ENCODE peak calls at places on chromosomes 16 and 17, in nine cellular contexts. T is dorsolateral prefrontal cortex; D is PC-3; N is SK-N-SH; G is NB4; Y is cardiac muscle cell; Z is fibroblast of mammary gland; B is CD4-positive, alpha-beta T cell; U is body of pancreas. Q is an unnamed sample.

GRCh38 chr17:76365256-76365903 is 11.7 kb upstream of the PRPSAP1 start:
- DNase-seq in N (no peak), Z (no peak), B (no peak), T (no peak), D (peak), U (no peak), G (no peak), Y (no peak), Q (no peak)

GRCh38 chr16:566475-567361 is at the start of gene NHLRC4:
- DNase-seq in T (no peak), Z (peak), Y (peak), U (no peak), B (peak), D (no peak), N (peak), G (peak), Q (no peak)

GRCh38 chr17:65572581-65573282 is 11.3 kb upstream of the AXIN2 start:
- DNase-seq in Z (no peak), B (no peak), N (no peak), U (no peak), D (no peak), Y (no peak), G (no peak), T (no peak), Q (no peak)

GRCh38 chr16:25868041-25868600 is 176.4 kb downstream of the HS3ST4 start:
- DNase-seq in U (no peak), D (no peak), T (peak), G (no peak), Z (no peak), N (no peak), B (no peak), Y (no peak), Q (no peak)

GRCh38 chr16:12588510-12588909 is 215.2 kb downstream of the CPPED1 start:
- DNase-seq in D (no peak), B (no peak), Z (no peak), G (no peak), N (no peak), Y (no peak), T (no peak), U (no peak), Q (no peak)

GRCh38 chr17:45246861-45247428 is 14.9 kb downstream of the SPATA32 start:
- DNase-seq in Z (no peak), B (peak), G (no peak), U (no peak), D (peak), Y (peak), T (peak), N (peak), Q (no peak)

GRCh38 chr17:76905836-76906235 is 37.6 kb downstream of the MGAT5B start:
- DNase-seq in N (no peak), Z (no peak), B (no peak), G (no peak), T (no peak), Y (no peak), U (no peak), D (no peak), Q (no peak)

GRCh38 chr16:83833921-83834320 is 26.1 kb downstream of the HSBP1 start:
- DNase-seq in D (no peak), U (no peak), B (no peak), N (no peak), G (no peak), Z (no peak), Y (no peak), T (no peak), Q (no peak)

GRCh38 chr17:28216528-28216927 is 102.5 kb upstream of the TMEM97 start:
- DNase-seq in T (no peak), Y (no peak), D (peak), N (no peak), Z (peak), U (no peak), G (peak), B (no peak), Q (peak)

GRCh38 chr16:79519448-79519847 is 81.1 kb downstream of the MAF start:
- DNase-seq in N (peak), Y (peak), G (peak), D (no peak), U (peak), T (no peak), Z (no peak), B (no peak), Q (no peak)

GRCh38 chr17:16652847-16653366 is 743 bp downstream of the ZNF624 start:
- DNase-seq in U (no peak), N (no peak), Y (no peak), Z (peak), T (no peak), D (peak), G (peak), B (no peak), Q (no peak)

GRCh38 chr16:51151951-51152663 is 1.0 kb upstream of the SALL1 start:
- DNase-seq in Z (peak), U (peak), N (peak), B (no peak), Y (peak), T (peak), D (no peak), G (no peak), Q (peak)
- TF ChIP-seq CTCF in Z (peak), U (no peak), N (no peak), B (no peak), Y (no peak), T (no peak), D (no peak), G (no peak), Q (peak)

DNA sequence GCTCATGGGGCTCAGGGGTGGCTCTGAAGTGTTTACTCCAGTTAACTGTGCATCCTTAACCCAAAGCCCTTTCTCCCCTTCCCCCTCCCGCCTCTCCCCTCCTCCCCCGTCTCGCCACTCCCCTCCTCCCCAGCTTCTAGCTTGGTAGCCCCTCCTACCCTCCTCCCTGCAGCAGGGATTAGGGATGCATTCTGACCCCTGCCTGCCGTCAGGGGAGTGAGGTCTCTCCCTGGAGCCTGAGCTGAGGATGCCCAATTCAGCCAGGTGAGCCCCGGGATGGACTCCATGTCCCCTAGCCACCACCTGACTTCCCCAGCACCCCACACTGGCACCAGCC is 1.6 kb downstream of the HS3ST6 start:
- DNase-seq in U (no peak), G (no peak), Y (no peak), D (no peak), N (no peak), B (no peak), T (no peak), Z (no peak), Q (no peak)
- TF ChIP-seq CTCF in U (no peak), G (no peak), Y (no peak), D (no peak), N (no peak), B (no peak), T (no peak), Z (no peak), Q (no peak)

GRCh38 chr16:15523939-15524338 is 89.6 kb downstream of the BMERB1 start:
- DNase-seq in B (no peak), U (no peak), T (no peak), Y (no peak), G (no peak), D (no peak), N (no peak), Z (no peak), Q (peak)
- TF ChIP-seq CTCF in B (no peak), U (no peak), T (no peak), Y (no peak), G (no peak), D (no peak), N (no peak), Z (no peak), Q (no peak)

DNA sequence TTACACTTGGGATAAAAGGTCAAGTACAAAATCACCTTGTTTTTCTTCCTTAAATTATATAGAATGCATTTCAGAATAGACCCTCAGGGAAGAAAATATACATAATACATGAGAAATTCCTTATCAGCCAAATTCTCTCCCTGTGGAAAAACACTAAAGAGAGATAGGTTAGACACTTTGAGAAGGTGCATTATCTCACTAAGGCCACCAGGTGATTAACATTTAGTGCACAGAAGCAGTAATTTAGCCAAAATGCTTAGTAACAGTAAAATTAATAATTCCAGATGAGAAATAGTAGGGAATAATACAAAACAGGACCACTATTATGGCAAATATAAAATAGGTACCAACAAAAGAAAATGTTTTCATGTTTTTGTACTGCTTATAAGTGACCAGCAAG is 185.3 kb upstream of the C17orf78 start:
- DNase-seq in T (no peak), N (no peak), Y (no peak), D (no peak), Z (no peak), U (no peak), G (no peak), B (no peak), Q (no peak)
- TF ChIP-seq CTCF in T (no peak), N (peak), Y (peak), D (peak), Z (peak), U (no peak), G (no peak), B (no peak), Q (peak)

GRCh38 chr17:57290955-57291354 is 34.6 kb downstream of the MSI2 start:
- DNase-seq in Y (no peak), D (no peak), T (no peak), N (no peak), U (no peak), G (no peak), Z (no peak), B (no peak), Q (no peak)
- TF ChIP-seq CTCF in Y (no peak), D (no peak), T (no peak), N (no peak), U (no peak), G (no peak), Z (no peak), B (no peak), Q (no peak)

Q was measured in HFFc6.